ENCODE peak calls at places on chromosomes 5 and 9, in five cellular contexts. M is hepatic stellate cell, C is foreskin keratinocyte, N is NCI-H510A treated with DMSO at 0.1 percent for 48 hours, S is NCI-H146. Z is an unnamed sample.

GRCh38 chr5:60410427-60410826 is 289.5 kb downstream of the DEPDC1B start:
- DNase-seq in M (no peak), S (no peak), N (no peak), C (peak), Z (no peak)

GRCh38 chr5:111133436-111133751 is 41.2 kb downstream of the WDR36 start:
- DNase-seq in S (no peak), M (no peak), C (no peak), N (no peak), Z (no peak)

GRCh38 chr5:428219-428618 is 14.8 kb upstream of the EXOC3 start:
- DNase-seq in M (no peak), C (no peak), S (no peak), N (no peak), Z (no peak)

GRCh38 chr5:96896806-96897205 is 20.5 kb downstream of the ERAP2 start:
- DNase-seq in M (no peak), S (no peak), N (no peak), C (no peak), Z (no peak)

GRCh38 chr9:136354592-136355085 is 8.9 kb downstream of the DNLZ start:
- DNase-seq in N (no peak), M (peak), S (no peak), C (no peak), Z (no peak)

GRCh38 chr5:81006955-81007636 is 46.9 kb downstream of the RASGRF2 start:
- DNase-seq in M (no peak), N (no peak), S (no peak), C (no peak), Z (no peak)

GRCh38 chr5:158234323-158235158 is 375.6 kb upstream of the CLINT1 start:
- DNase-seq in C (no peak), S (peak), M (no peak), N (no peak), Z (no peak)

GRCh38 chr5:32283539-32284377 is 29.0 kb downstream of the MTMR12 start:
- DNase-seq in M (no peak), C (peak), S (no peak), N (no peak), Z (no peak)

GRCh38 chr9:120714846-120715231 is 569 bp upstream of the MEGF9 start:
- DNase-seq in N (no peak), C (no peak), M (no peak), S (peak), Z (no peak)

GRCh38 chr9:138115506-138115905 is 237.9 kb downstream of the CACNA1B start:
- DNase-seq in N (no peak), M (no peak), S (no peak), C (no peak), Z (no peak)

GRCh38 chr9:35645736-35646582 is 4.8 kb downstream of the SIT1 start:
- DNase-seq in C (peak), S (peak), N (peak), M (no peak), Z (no peak)

GRCh38 chr9:79384091-79384490 is 187.7 kb upstream of the TLE4 start:
- DNase-seq in C (no peak), N (no peak), S (no peak), M (no peak), Z (no peak)

GRCh38 chr5:142584843-142585242 is 101.0 kb downstream of the FGF1 start:
- DNase-seq in C (no peak), N (no peak), M (no peak), S (no peak), Z (no peak)

GRCh38 chr9:16221822-16222547 is 648.5 kb downstream of the BNC2 start:
- DNase-seq in M (no peak), C (no peak), N (no peak), S (no peak), Z (no peak)

GRCh38 chr9:26800322-26800721 is 92.3 kb downstream of the CAAP1 start:
- DNase-seq in S (no peak), N (peak), C (no peak), M (no peak), Z (no peak)

GRCh38 chr5:172003750-172004149 is 2.7 kb downstream of the FBXW11 start:
- DNase-seq in C (no peak), N (no peak), M (no peak), S (no peak), Z (no peak)

GRCh38 chr9:15606667-15607472 is 54.0 kb downstream of the CCDC171 start:
- DNase-seq in S (peak), C (peak), M (peak), N (peak), Z (peak)

GRCh38 chr9:130137081-130137869 is 34.9 kb upstream of the NCS1 start:
- DNase-seq in S (no peak), C (no peak), M (no peak), N (no peak), Z (no peak)

GRCh38 chr5:89300426-89300970 is 417.5 kb upstream of the MEF2C start:
- DNase-seq in C (no peak), N (no peak), M (no peak), S (no peak), Z (no peak)

GRCh38 chr5:169838688-169839087 is 141.6 kb downstream of the INSYN2B start:
- DNase-seq in S (no peak), C (no peak), M (no peak), N (no peak), Z (no peak)

GRCh38 chr5:107469064-107469463 is 201.7 kb downstream of the EFNA5 start:
- DNase-seq in C (no peak), S (no peak), N (no peak), M (no peak), Z (no peak)

GRCh38 chr9:128127568-128127989 is at the start of gene PTGES2:
- DNase-seq in N (peak), S (peak), M (peak), C (peak), Z (peak)

GRCh38 chr5:135091286-135091685 is 57.3 kb upstream of the PITX1 start:
- DNase-seq in C (no peak), M (no peak), N (no peak), S (no peak), Z (no peak)

GRCh38 chr9:83538172-83538889 is at the start of gene FRMD3:
- DNase-seq in S (peak), N (peak), M (peak), C (no peak), Z (peak)

GRCh38 chr5:142677212-142677611 is 8.7 kb downstream of the FGF1 start:
- DNase-seq in S (no peak), N (no peak), M (no peak), C (peak), Z (no peak)

GRCh38 chr9:116959775-116960174 is 272.7 kb downstream of the TRIM32 start:
- DNase-seq in C (no peak), M (peak), S (peak), N (no peak), Z (peak)

GRCh38 chr5:180172447-180173197 is 36.4 kb downstream of the RASGEF1C start:
- DNase-seq in M (no peak), C (no peak), S (no peak), N (no peak), Z (peak)

GRCh38 chr9:120410925-120411501 is 169.0 kb downstream of the CDK5RAP2 start:
- DNase-seq in S (no peak), N (no peak), M (no peak), C (no peak), Z (no peak)

GRCh38 chr5:156474251-156474650 is 147.3 kb downstream of the SGCD start:
- DNase-seq in N (no peak), S (no peak), C (no peak), M (no peak), Z (no peak)

Z was measured in COR-L47.